ENCODE peak calls at places on chromosomes 2 and 18, in ten cellular contexts. W is WTC11; N is NCI-H1417; V is naive thymus-derived CD8-positive, alpha-beta T cell; Z is foreskin fibroblast; C is NCI-H2171 treated with DMSO at 0.1 percent for 48 hours; U is NCI-H774; E is C1 segment of cervical spinal cord; M is KG1; D is T-cell. J is an unnamed sample.

GRCh38 chr18:58615150-58616132 is 13.4 kb downstream of the ALPK2 start:
- DNase-seq in Z (no peak), N (no peak), M (no peak), E (no peak), W (no peak), U (no peak), C (no peak), D (peak; percentile 42), V (peak; percentile 56), J (no peak)

GRCh38 chr2:70089220-70089945 is 2.1 kb downstream of the PCBP1 start:
- DNase-seq in E (no peak), W (peak; percentile 65), M (no peak), U (peak; percentile 67), D (no peak), Z (no peak), V (no peak), N (peak; percentile 84), C (peak; percentile 66), J (no peak)

GRCh38 chr18:286515-287310 is 18.9 kb upstream of the THOC1 start:
- DNase-seq in V (no peak), E (no peak), M (no peak), C (peak; percentile 5), D (no peak), W (no peak), Z (peak; percentile 22), U (peak; percentile 20), N (peak; percentile 15), J (no peak)

GRCh38 chr18:59517446-59518171 is 158.5 kb upstream of the LMAN1 start:
- DNase-seq in E (no peak), W (peak; percentile 42), Z (no peak), V (no peak), U (no peak), C (no peak), M (no peak), N (no peak), D (no peak), J (no peak)

GRCh38 chr2:3626817-3627499 is 31.0 kb upstream of the ALLC start:
- DNase-seq in V (no peak), Z (no peak), D (no peak), M (no peak), E (no peak), C (no peak), W (no peak), U (no peak), N (no peak), J (no peak)

GRCh38 chr18:11761553-11761952 is 72.5 kb downstream of the GNAL start:
- DNase-seq in E (no peak), N (no peak), D (no peak), W (no peak), V (no peak), U (no peak), C (no peak), Z (no peak), M (no peak), J (no peak)

GRCh38 chr2:214482716-214483115 is 71.9 kb downstream of the VWC2L start:
- DNase-seq in E (no peak), W (no peak), U (no peak), V (no peak), M (no peak), D (no peak), C (no peak), Z (no peak), N (no peak), J (no peak)

GRCh38 chr2:136086253-136087016 is 31.5 kb downstream of the CXCR4 start:
- DNase-seq in E (no peak), Z (no peak), U (no peak), C (peak; percentile 17), V (no peak), W (no peak), N (no peak), M (no peak), D (no peak), J (no peak)

GRCh38 chr2:196096264-196096663 is 27.6 kb upstream of the DNAH7 start:
- DNase-seq in V (no peak), E (no peak), D (no peak), U (no peak), N (no peak), M (no peak), Z (no peak), W (no peak), C (no peak), J (no peak)

GRCh38 chr2:61707984-61708852 is 145.6 kb downstream of the FAM161A start:
- DNase-seq in E (no peak), V (no peak), U (peak; percentile 82), D (no peak), M (no peak), N (peak; percentile 77), Z (peak; percentile 40), W (no peak), C (peak; percentile 96), J (peak; percentile 25)

GRCh38 chr2:219523031-219523671 is 8.9 kb downstream of the ASIC4 start:
- DNase-seq in D (no peak), Z (no peak), E (no peak), C (no peak), V (no peak), W (peak; percentile 56), N (no peak), U (no peak), M (no peak), J (no peak)

GRCh38 chr2:227759411-227760113 is 13.9 kb downstream of the SCYGR8 start:
- DNase-seq in Z (no peak), V (no peak), E (no peak), M (no peak), W (no peak), U (no peak), C (no peak), N (no peak), D (no peak), J (no peak)

GRCh38 chr2:170335351-170335750 is 157.4 kb downstream of the MYO3B start:
- DNase-seq in W (no peak), Z (no peak), D (no peak), U (no peak), C (no peak), M (no peak), E (no peak), V (no peak), N (no peak), J (no peak)

GRCh38 chr2:223929575-223930001 is 15.5 kb downstream of the WDFY1 start:
- DNase-seq in W (no peak), E (no peak), Z (no peak), V (peak; percentile 35), U (no peak), C (no peak), N (no peak), D (peak; percentile 29), M (no peak), J (no peak)

GRCh38 chr2:3611611-3612010 is 16.7 kb downstream of the COLEC11 start:
- DNase-seq in N (no peak), V (no peak), M (no peak), E (no peak), C (no peak), U (no peak), Z (no peak), W (no peak), D (no peak), J (no peak)

GRCh38 chr18:49520661-49521145 is 33.7 kb upstream of the C18orf32 start:
- DNase-seq in D (no peak), E (no peak), W (no peak), C (peak; percentile 91), N (no peak), U (no peak), V (no peak), M (no peak), Z (peak; percentile 45), J (peak; percentile 40)

GRCh38 chr2:137449454-137449853 is 514.8 kb upstream of the HNMT start:
- DNase-seq in Z (no peak), E (no peak), U (no peak), N (no peak), V (no peak), C (no peak), W (no peak), D (no peak), M (no peak), J (no peak)

GRCh38 chr2:17388790-17389189 is 129.4 kb downstream of the RAD51AP2 start:
- DNase-seq in V (no peak), W (no peak), D (no peak), C (no peak), E (no peak), U (no peak), N (no peak), Z (peak; percentile 9), M (no peak), J (peak; percentile 58)

GRCh38 chr2:101516833-101517690 is 42.1 kb upstream of the RFX8 start:
- DNase-seq in U (no peak), M (peak; percentile 93), D (no peak), N (no peak), C (no peak), V (no peak), W (no peak), Z (peak; percentile 99), E (no peak), J (peak; percentile 87)

GRCh38 chr2:238320648-238321281 is 447 bp downstream of the TRAF3IP1 start:
- DNase-seq in D (no peak), W (peak; percentile 36), M (no peak), V (no peak), N (no peak), U (no peak), Z (no peak), C (no peak), E (no peak), J (peak; percentile 18)

GRCh38 chr2:186590538-186591441 is 934 bp downstream of the ITGAV start:
- DNase-seq in M (peak; percentile 64), D (no peak), V (peak; percentile 29), W (no peak), N (peak; percentile 44), Z (peak; percentile 23), C (peak; percentile 45), U (peak; percentile 13), E (peak; percentile 66), J (no peak)

GRCh38 chr2:136765256-136765735 is at the start of gene THSD7B:
- DNase-seq in M (no peak), Z (no peak), N (no peak), V (no peak), W (peak; percentile 29), D (no peak), E (no peak), U (no peak), C (peak; percentile 73), J (no peak)

GRCh38 chr2:43041661-43042360 is 184.6 kb downstream of the ZFP36L2 start:
- DNase-seq in M (no peak), Z (peak; percentile 95), E (no peak), N (peak; percentile 14), W (peak; percentile 50), U (no peak), C (no peak), V (no peak), D (no peak), J (peak; percentile 98)

GRCh38 chr2:24883946-24884345 is 36.1 kb downstream of the ADCY3 start:
- DNase-seq in U (no peak), V (no peak), D (no peak), M (no peak), C (peak; percentile 89), N (no peak), Z (no peak), W (no peak), E (no peak), J (no peak)

GRCh38 chr2:74471332-74472065 is 981 bp downstream of the MRPL53 start:
- DNase-seq in E (no peak), U (no peak), V (no peak), D (no peak), M (no peak), Z (no peak), C (peak; percentile 54), N (no peak), W (no peak), J (no peak)